ENCODE peak calls at places on chromosome 21, in ten cellular contexts. One of them, this sample, is unnamed.

GRCh38 chr21:46622226-46622625 is 13.2 kb upstream of the PRMT2 start:
- DNase-seq in HAP-1: no peak
- DNase-seq in LoVo: no peak
- DNase-seq in stimulated activated CD8-positive, alpha-beta memory T cell treated with anti-CD3 and anti-CD28 coated beads, Interleukin-4, amount 100 ng/mL, for 4 hours: no peak
- DNase-seq in HuH-7.5: no peak
- DNase-seq in activated gamma-delta T cell treated with anti-CD3 and anti-CD28 coated beads, Interleukin-2, amount 50 U/mL, for 16 hours: peak; percentile 23
- DNase-seq in AG08395: no peak
- DNase-seq in lung: no peak
- DNase-seq in RCC 7860: no peak
- DNase-seq in epithelial cell of esophagus: no peak
- DNase-seq in this sample: no peak

GRCh38 chr21:35348686-35349085 is 299.6 kb upstream of the RUNX1 start:
- DNase-seq in stimulated activated CD8-positive, alpha-beta memory T cell treated with anti-CD3 and anti-CD28 coated beads, Interleukin-4, amount 100 ng/mL, for 4 hours: no peak
- DNase-seq in HuH-7.5: no peak
- DNase-seq in LoVo: no peak
- DNase-seq in lung: no peak
- DNase-seq in AG08395: no peak
- DNase-seq in HAP-1: no peak
- DNase-seq in activated gamma-delta T cell treated with anti-CD3 and anti-CD28 coated beads, Interleukin-2, amount 50 U/mL, for 16 hours: no peak
- DNase-seq in epithelial cell of esophagus: no peak
- DNase-seq in RCC 7860: no peak
- DNase-seq in this sample: no peak

GRCh38 chr21:32257952-32258785 is 20.7 kb downstream of the MIS18A start:
- DNase-seq in epithelial cell of esophagus: peak; percentile 80
- DNase-seq in HuH-7.5: peak; percentile 52
- DNase-seq in LoVo: peak; percentile 73
- DNase-seq in HAP-1: peak; percentile 70
- DNase-seq in stimulated activated CD8-positive, alpha-beta memory T cell treated with anti-CD3 and anti-CD28 coated beads, Interleukin-4, amount 100 ng/mL, for 4 hours: no peak
- DNase-seq in activated gamma-delta T cell treated with anti-CD3 and anti-CD28 coated beads, Interleukin-2, amount 50 U/mL, for 16 hours: no peak
- DNase-seq in lung: peak; percentile 71
- DNase-seq in AG08395: peak; percentile 85
- DNase-seq in RCC 7860: peak; percentile 52
- DNase-seq in this sample: peak; percentile 62

GRCh38 chr21:16563795-16564194 is 834.0 kb downstream of the USP25 start:
- DNase-seq in activated gamma-delta T cell treated with anti-CD3 and anti-CD28 coated beads, Interleukin-2, amount 50 U/mL, for 16 hours: no peak
- DNase-seq in HuH-7.5: no peak
- DNase-seq in lung: no peak
- DNase-seq in AG08395: peak; percentile 28
- DNase-seq in RCC 7860: peak; percentile 87
- DNase-seq in HAP-1: peak; percentile 55
- DNase-seq in stimulated activated CD8-positive, alpha-beta memory T cell treated with anti-CD3 and anti-CD28 coated beads, Interleukin-4, amount 100 ng/mL, for 4 hours: no peak
- DNase-seq in epithelial cell of esophagus: no peak
- DNase-seq in LoVo: no peak
- DNase-seq in this sample: no peak

GRCh38 chr21:33199516-33200217 is 30.1 kb upstream of the IFNAR2 start:
- DNase-seq in RCC 7860: peak; percentile 76
- DNase-seq in epithelial cell of esophagus: peak; percentile 93
- DNase-seq in HuH-7.5: peak; percentile 47
- DNase-seq in activated gamma-delta T cell treated with anti-CD3 and anti-CD28 coated beads, Interleukin-2, amount 50 U/mL, for 16 hours: peak; percentile 74
- DNase-seq in AG08395: peak; percentile 89
- DNase-seq in stimulated activated CD8-positive, alpha-beta memory T cell treated with anti-CD3 and anti-CD28 coated beads, Interleukin-4, amount 100 ng/mL, for 4 hours: peak; percentile 69
- DNase-seq in HAP-1: peak; percentile 74
- DNase-seq in lung: peak; percentile 86
- DNase-seq in LoVo: peak; percentile 87
- DNase-seq in this sample: peak; percentile 88

GRCh38 chr21:44070391-44070790 is 36.8 kb upstream of the PWP2 start:
- DNase-seq in epithelial cell of esophagus: no peak
- DNase-seq in activated gamma-delta T cell treated with anti-CD3 and anti-CD28 coated beads, Interleukin-2, amount 50 U/mL, for 16 hours: no peak
- DNase-seq in HAP-1: no peak
- DNase-seq in RCC 7860: no peak
- DNase-seq in lung: no peak
- DNase-seq in LoVo: no peak
- DNase-seq in stimulated activated CD8-positive, alpha-beta memory T cell treated with anti-CD3 and anti-CD28 coated beads, Interleukin-4, amount 100 ng/mL, for 4 hours: no peak
- DNase-seq in AG08395: no peak
- DNase-seq in HuH-7.5: no peak
- DNase-seq in this sample: no peak

GRCh38 chr21:36966066-36966845 is at the start of gene HLCS:
- DNase-seq in lung: peak; percentile 63
- DNase-seq in HAP-1: peak; percentile 52
- DNase-seq in RCC 7860: peak; percentile 48
- DNase-seq in epithelial cell of esophagus: peak; percentile 75
- DNase-seq in LoVo: peak; percentile 86
- DNase-seq in activated gamma-delta T cell treated with anti-CD3 and anti-CD28 coated beads, Interleukin-2, amount 50 U/mL, for 16 hours: peak; percentile 51
- DNase-seq in HuH-7.5: peak; percentile 30
- DNase-seq in stimulated activated CD8-positive, alpha-beta memory T cell treated with anti-CD3 and anti-CD28 coated beads, Interleukin-4, amount 100 ng/mL, for 4 hours: peak; percentile 24
- DNase-seq in AG08395: peak; percentile 88
- DNase-seq in this sample: no peak

GRCh38 chr21:32604484-32604883 is 7.7 kb downstream of the CFAP298 start:
- DNase-seq in activated gamma-delta T cell treated with anti-CD3 and anti-CD28 coated beads, Interleukin-2, amount 50 U/mL, for 16 hours: no peak
- DNase-seq in lung: no peak
- DNase-seq in epithelial cell of esophagus: no peak
- DNase-seq in HAP-1: no peak
- DNase-seq in LoVo: no peak
- DNase-seq in RCC 7860: no peak
- DNase-seq in HuH-7.5: no peak
- DNase-seq in stimulated activated CD8-positive, alpha-beta memory T cell treated with anti-CD3 and anti-CD28 coated beads, Interleukin-4, amount 100 ng/mL, for 4 hours: no peak
- DNase-seq in AG08395: no peak
- DNase-seq in this sample: no peak

GRCh38 chr21:42145569-42146250 is 73.2 kb upstream of the ABCG1 start:
- DNase-seq in lung: peak; percentile 62
- DNase-seq in HAP-1: peak; percentile 46
- DNase-seq in AG08395: peak; percentile 89
- DNase-seq in LoVo: peak; percentile 73
- DNase-seq in epithelial cell of esophagus: peak; percentile 51
- DNase-seq in stimulated activated CD8-positive, alpha-beta memory T cell treated with anti-CD3 and anti-CD28 coated beads, Interleukin-4, amount 100 ng/mL, for 4 hours: peak; percentile 31
- DNase-seq in activated gamma-delta T cell treated with anti-CD3 and anti-CD28 coated beads, Interleukin-2, amount 50 U/mL, for 16 hours: peak; percentile 41
- DNase-seq in RCC 7860: peak; percentile 54
- DNase-seq in HuH-7.5: peak; percentile 90
- DNase-seq in this sample: peak; percentile 21

GRCh38 chr21:37145635-37146111 is 72.6 kb downstream of the TTC3 start:
- DNase-seq in epithelial cell of esophagus: peak; percentile 81
- DNase-seq in RCC 7860: peak; percentile 36
- DNase-seq in stimulated activated CD8-positive, alpha-beta memory T cell treated with anti-CD3 and anti-CD28 coated beads, Interleukin-4, amount 100 ng/mL, for 4 hours: no peak
- DNase-seq in LoVo: no peak
- DNase-seq in lung: no peak
- DNase-seq in HuH-7.5: no peak
- DNase-seq in HAP-1: no peak
- DNase-seq in activated gamma-delta T cell treated with anti-CD3 and anti-CD28 coated beads, Interleukin-2, amount 50 U/mL, for 16 hours: no peak
- DNase-seq in AG08395: no peak
- DNase-seq in this sample: peak; percentile 19

GRCh38 chr21:15060776-15061175 is 4.0 kb downstream of the NRIP1 start:
- DNase-seq in stimulated activated CD8-positive, alpha-beta memory T cell treated with anti-CD3 and anti-CD28 coated beads, Interleukin-4, amount 100 ng/mL, for 4 hours: no peak
- DNase-seq in HuH-7.5: no peak
- DNase-seq in LoVo: no peak
- DNase-seq in activated gamma-delta T cell treated with anti-CD3 and anti-CD28 coated beads, Interleukin-2, amount 50 U/mL, for 16 hours: no peak
- DNase-seq in epithelial cell of esophagus: peak; percentile 43
- DNase-seq in HAP-1: no peak
- DNase-seq in lung: no peak
- DNase-seq in RCC 7860: peak; percentile 38
- DNase-seq in AG08395: peak; percentile 4
- DNase-seq in this sample: no peak

GRCh38 chr21:41366522-41367151 is 4.8 kb downstream of the MX2 start:
- DNase-seq in HuH-7.5: peak; percentile 86
- DNase-seq in activated gamma-delta T cell treated with anti-CD3 and anti-CD28 coated beads, Interleukin-2, amount 50 U/mL, for 16 hours: no peak
- DNase-seq in stimulated activated CD8-positive, alpha-beta memory T cell treated with anti-CD3 and anti-CD28 coated beads, Interleukin-4, amount 100 ng/mL, for 4 hours: no peak
- DNase-seq in epithelial cell of esophagus: peak; percentile 70
- DNase-seq in lung: peak; percentile 62
- DNase-seq in HAP-1: no peak
- DNase-seq in RCC 7860: peak; percentile 90
- DNase-seq in LoVo: peak; percentile 90
- DNase-seq in AG08395: peak; percentile 63
- DNase-seq in this sample: no peak

GRCh38 chr21:16072692-16073091 is 342.9 kb downstream of the USP25 start:
- DNase-seq in RCC 7860: no peak
- DNase-seq in HAP-1: no peak
- DNase-seq in stimulated activated CD8-positive, alpha-beta memory T cell treated with anti-CD3 and anti-CD28 coated beads, Interleukin-4, amount 100 ng/mL, for 4 hours: no peak
- DNase-seq in LoVo: no peak
- DNase-seq in AG08395: peak; percentile 54
- DNase-seq in lung: no peak
- DNase-seq in epithelial cell of esophagus: no peak
- DNase-seq in HuH-7.5: no peak
- DNase-seq in activated gamma-delta T cell treated with anti-CD3 and anti-CD28 coated beads, Interleukin-2, amount 50 U/mL, for 16 hours: no peak
- DNase-seq in this sample: no peak

GRCh38 chr21:42684109-42684916 is 30.9 kb downstream of the PDE9A start:
- DNase-seq in lung: no peak
- DNase-seq in LoVo: no peak
- DNase-seq in HAP-1: no peak
- DNase-seq in activated gamma-delta T cell treated with anti-CD3 and anti-CD28 coated beads, Interleukin-2, amount 50 U/mL, for 16 hours: no peak
- DNase-seq in epithelial cell of esophagus: peak; percentile 7
- DNase-seq in AG08395: no peak
- DNase-seq in HuH-7.5: no peak
- DNase-seq in stimulated activated CD8-positive, alpha-beta memory T cell treated with anti-CD3 and anti-CD28 coated beads, Interleukin-4, amount 100 ng/mL, for 4 hours: no peak
- DNase-seq in RCC 7860: no peak
- DNase-seq in this sample: no peak

GRCh38 chr21:38959686-38960049 is 153.9 kb downstream of the ETS2 start:
- DNase-seq in HAP-1: no peak
- DNase-seq in LoVo: no peak
- DNase-seq in RCC 7860: peak; percentile 7
- DNase-seq in activated gamma-delta T cell treated with anti-CD3 and anti-CD28 coated beads, Interleukin-2, amount 50 U/mL, for 16 hours: no peak
- DNase-seq in HuH-7.5: no peak
- DNase-seq in stimulated activated CD8-positive, alpha-beta memory T cell treated with anti-CD3 and anti-CD28 coated beads, Interleukin-4, amount 100 ng/mL, for 4 hours: no peak
- DNase-seq in AG08395: no peak
- DNase-seq in epithelial cell of esophagus: peak; percentile 48
- DNase-seq in lung: no peak
- DNase-seq in this sample: no peak

GRCh38 chr21:41507521-41508414 is at the start of gene TMPRSS2:
- DNase-seq in activated gamma-delta T cell treated with anti-CD3 and anti-CD28 coated beads, Interleukin-2, amount 50 U/mL, for 16 hours: no peak
- DNase-seq in RCC 7860: no peak
- DNase-seq in lung: peak; percentile 85
- DNase-seq in stimulated activated CD8-positive, alpha-beta memory T cell treated with anti-CD3 and anti-CD28 coated beads, Interleukin-4, amount 100 ng/mL, for 4 hours: no peak
- DNase-seq in HuH-7.5: no peak
- DNase-seq in epithelial cell of esophagus: peak; percentile 18
- DNase-seq in LoVo: peak; percentile 79
- DNase-seq in AG08395: no peak
- DNase-seq in HAP-1: no peak
- DNase-seq in this sample: no peak

GRCh38 chr21:44426663-44427191 is 28.6 kb upstream of the LRRC3 start:
- DNase-seq in stimulated activated CD8-positive, alpha-beta memory T cell treated with anti-CD3 and anti-CD28 coated beads, Interleukin-4, amount 100 ng/mL, for 4 hours: no peak
- DNase-seq in epithelial cell of esophagus: no peak
- DNase-seq in LoVo: no peak
- DNase-seq in HAP-1: no peak
- DNase-seq in AG08395: no peak
- DNase-seq in lung: no peak
- DNase-seq in activated gamma-delta T cell treated with anti-CD3 and anti-CD28 coated beads, Interleukin-2, amount 50 U/mL, for 16 hours: no peak
- DNase-seq in HuH-7.5: no peak
- DNase-seq in RCC 7860: no peak
- DNase-seq in this sample: no peak

GRCh38 chr21:38993561-38993960 is 187.8 kb downstream of the ETS2 start:
- DNase-seq in HAP-1: no peak
- DNase-seq in HuH-7.5: no peak
- DNase-seq in RCC 7860: peak; percentile 88
- DNase-seq in epithelial cell of esophagus: peak; percentile 98
- DNase-seq in activated gamma-delta T cell treated with anti-CD3 and anti-CD28 coated beads, Interleukin-2, amount 50 U/mL, for 16 hours: no peak
- DNase-seq in stimulated activated CD8-positive, alpha-beta memory T cell treated with anti-CD3 and anti-CD28 coated beads, Interleukin-4, amount 100 ng/mL, for 4 hours: no peak
- DNase-seq in AG08395: peak; percentile 90
- DNase-seq in lung: peak; percentile 78
- DNase-seq in LoVo: peak; percentile 72
- DNase-seq in this sample: peak; percentile 4

GRCh38 chr21:32768530-32768929 is 3.0 kb downstream of the PAXBP1 start:
- DNase-seq in HAP-1: no peak
- DNase-seq in lung: no peak
- DNase-seq in HuH-7.5: no peak
- DNase-seq in epithelial cell of esophagus: no peak
- DNase-seq in AG08395: no peak
- DNase-seq in LoVo: no peak
- DNase-seq in stimulated activated CD8-positive, alpha-beta memory T cell treated with anti-CD3 and anti-CD28 coated beads, Interleukin-4, amount 100 ng/mL, for 4 hours: no peak
- DNase-seq in activated gamma-delta T cell treated with anti-CD3 and anti-CD28 coated beads, Interleukin-2, amount 50 U/mL, for 16 hours: no peak
- DNase-seq in RCC 7860: no peak
- DNase-seq in this sample: no peak

GRCh38 chr21:43921602-43921978 is 56.6 kb downstream of the AGPAT3 start:
- DNase-seq in HuH-7.5: no peak
- DNase-seq in lung: no peak
- DNase-seq in LoVo: no peak
- DNase-seq in stimulated activated CD8-positive, alpha-beta memory T cell treated with anti-CD3 and anti-CD28 coated beads, Interleukin-4, amount 100 ng/mL, for 4 hours: no peak
- DNase-seq in AG08395: no peak
- DNase-seq in RCC 7860: no peak
- DNase-seq in epithelial cell of esophagus: no peak
- DNase-seq in HAP-1: no peak
- DNase-seq in activated gamma-delta T cell treated with anti-CD3 and anti-CD28 coated beads, Interleukin-2, amount 50 U/mL, for 16 hours: peak; percentile 12
- DNase-seq in this sample: no peak

GRCh38 chr21:20874202-20874601 is 124.0 kb upstream of the NCAM2 start:
- DNase-seq in epithelial cell of esophagus: no peak
- DNase-seq in activated gamma-delta T cell treated with anti-CD3 and anti-CD28 coated beads, Interleukin-2, amount 50 U/mL, for 16 hours: no peak
- DNase-seq in HuH-7.5: no peak
- DNase-seq in LoVo: no peak
- DNase-seq in stimulated activated CD8-positive, alpha-beta memory T cell treated with anti-CD3 and anti-CD28 coated beads, Interleukin-4, amount 100 ng/mL, for 4 hours: no peak
- DNase-seq in RCC 7860: no peak
- DNase-seq in AG08395: no peak
- DNase-seq in HAP-1: no peak
- DNase-seq in lung: no peak
- DNase-seq in this sample: no peak

GRCh38 chr21:41170442-41170841 is 2.5 kb downstream of the BACE2 start:
- DNase-seq in HuH-7.5: peak; percentile 62
- DNase-seq in HAP-1: no peak
- DNase-seq in AG08395: peak; percentile 52
- DNase-seq in epithelial cell of esophagus: peak; percentile 57
- DNase-seq in stimulated activated CD8-positive, alpha-beta memory T cell treated with anti-CD3 and anti-CD28 coated beads, Interleukin-4, amount 100 ng/mL, for 4 hours: no peak
- DNase-seq in RCC 7860: peak; percentile 58
- DNase-seq in activated gamma-delta T cell treated with anti-CD3 and anti-CD28 coated beads, Interleukin-2, amount 50 U/mL, for 16 hours: no peak
- DNase-seq in lung: peak; percentile 44
- DNase-seq in LoVo: peak; percentile 66
- DNase-seq in this sample: no peak

GRCh38 chr21:15015622-15016471 is 49.0 kb downstream of the NRIP1 start:
- DNase-seq in RCC 7860: peak; percentile 76
- DNase-seq in stimulated activated CD8-positive, alpha-beta memory T cell treated with anti-CD3 and anti-CD28 coated beads, Interleukin-4, amount 100 ng/mL, for 4 hours: no peak
- DNase-seq in activated gamma-delta T cell treated with anti-CD3 and anti-CD28 coated beads, Interleukin-2, amount 50 U/mL, for 16 hours: no peak
- DNase-seq in AG08395: peak; percentile 84
- DNase-seq in HuH-7.5: no peak
- DNase-seq in HAP-1: no peak
- DNase-seq in LoVo: no peak
- DNase-seq in epithelial cell of esophagus: peak; percentile 90
- DNase-seq in lung: no peak
- DNase-seq in this sample: no peak

GRCh38 chr21:45087022-45087823 is 12.8 kb downstream of the ADARB1 start:
- DNase-seq in RCC 7860: no peak
- DNase-seq in HuH-7.5: no peak
- DNase-seq in stimulated activated CD8-positive, alpha-beta memory T cell treated with anti-CD3 and anti-CD28 coated beads, Interleukin-4, amount 100 ng/mL, for 4 hours: no peak
- DNase-seq in activated gamma-delta T cell treated with anti-CD3 and anti-CD28 coated beads, Interleukin-2, amount 50 U/mL, for 16 hours: no peak
- DNase-seq in epithelial cell of esophagus: no peak
- DNase-seq in AG08395: no peak
- DNase-seq in lung: no peak
- DNase-seq in HAP-1: no peak
- DNase-seq in LoVo: no peak
- DNase-seq in this sample: no peak